ENCODE peak calls at places on chromosomes 1 and 21, in five cellular contexts. F is fibroblast of the aortic adventitia, A is bronchial epithelial cell, M is endothelial cell of umbilical vein, O is BE2C. X is an unnamed sample.

GRCh38 chr1:27968692-27969091 is 8.9 kb downstream of the XKR8 start:
- DNase-seq in M (no peak), A (peak), O (no peak), F (peak), X (peak)

GRCh38 chr1:91404151-91405012 is at the start of gene HFM1:
- DNase-seq in A (peak), F (peak), M (peak), O (peak), X (peak)

GRCh38 chr1:160623860-160624259 is 23.0 kb downstream of the SLAMF1 start:
- DNase-seq in A (no peak), F (no peak), O (no peak), M (no peak), X (no peak)

GRCh38 chr1:245810181-245810727 is 655.5 kb downstream of the KIF26B start:
- DNase-seq in F (no peak), A (peak), O (peak), M (no peak), X (no peak)

GRCh38 chr1:240797050-240797449 is 185.1 kb upstream of the GREM2 start:
- DNase-seq in A (peak), O (no peak), F (no peak), M (peak), X (peak)

GRCh38 chr1:109266965-109267364 is 16.0 kb downstream of the PSRC1 start:
- DNase-seq in A (peak), O (no peak), M (no peak), F (peak), X (peak)

GRCh38 chr1:11041048-11041447 is 6.0 kb downstream of the MASP2 start:
- DNase-seq in F (no peak), A (no peak), M (no peak), O (no peak), X (no peak)

GRCh38 chr1:38527373-38527966 is 332.1 kb downstream of the RRAGC start:
- DNase-seq in A (peak), F (no peak), O (no peak), M (no peak), X (peak)

GRCh38 chr1:206695751-206696150 is 11.0 kb downstream of the MAPKAPK2 start:
- DNase-seq in A (no peak), F (no peak), M (no peak), O (no peak), X (no peak)

GRCh38 chr1:202274611-202275010 is 67.1 kb downstream of the UBE2T start:
- DNase-seq in F (peak), M (peak), O (peak), A (peak), X (peak)

GRCh38 chr1:221712776-221713431 is 29.0 kb downstream of the DUSP10 start:
- DNase-seq in M (no peak), O (no peak), F (no peak), A (no peak), X (no peak)

GRCh38 chr1:216723274-216723780 is at the start of gene ESRRG:
- DNase-seq in M (no peak), O (peak), F (no peak), A (peak), X (peak)

GRCh38 chr1:229819091-229819490 is 193.0 kb downstream of the URB2 start:
- DNase-seq in M (no peak), F (no peak), O (no peak), A (peak), X (peak)

GRCh38 chr1:97138515-97139032 is 417.0 kb downstream of the PTBP2 start:
- DNase-seq in O (peak), F (peak), A (peak), M (no peak), X (no peak)

GRCh38 chr1:235088907-235089306 is 39.7 kb downstream of the TOMM20 start:
- DNase-seq in O (no peak), F (no peak), A (no peak), M (no peak), X (no peak)

GRCh38 chr1:163163861-163164582 is 38.7 kb downstream of the RGS5 start:
- DNase-seq in O (no peak), F (peak), A (no peak), M (no peak), X (no peak)

GRCh38 chr1:71104417-71104816 is 23.6 kb upstream of the ZRANB2 start:
- DNase-seq in A (no peak), F (no peak), M (no peak), O (no peak), X (no peak)

GRCh38 chr1:116290920-116291465 is 82.1 kb upstream of the ATP1A1 start:
- DNase-seq in M (no peak), F (no peak), O (no peak), A (peak), X (no peak)

GRCh38 chr21:46325073-46325912 is 1.3 kb downstream of the PCNT start:
- DNase-seq in F (peak), M (peak), O (peak), A (peak), X (peak)

DNA sequence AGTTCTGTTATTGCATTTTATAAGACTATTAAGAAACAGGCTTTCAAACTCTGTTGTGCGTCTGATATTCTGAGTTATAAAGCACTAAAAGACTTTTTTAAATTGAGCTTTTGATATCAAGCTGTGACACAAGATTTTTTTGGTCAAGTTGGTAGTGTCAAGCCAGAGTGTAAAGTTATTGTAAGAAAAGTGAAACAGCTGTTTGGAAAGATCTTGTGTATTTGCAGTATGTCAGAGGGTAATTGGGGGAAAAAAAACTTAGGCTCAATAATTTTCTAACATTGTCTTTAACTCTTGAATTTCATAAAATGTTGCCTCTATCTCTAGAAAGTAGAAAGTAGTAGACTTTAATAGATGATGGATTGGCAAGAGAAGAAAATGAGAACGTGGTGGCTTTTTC is 3.8 kb downstream of the CACYBP start:
- DNase-seq in O (no peak), F (no peak), M (no peak), A (no peak), X (no peak)
- H3K4me3 ChIP-seq in O (no peak), F (no peak), M (no peak), A (no peak), X (no peak)

GRCh38 chr1:23090056-23090455 is 70.8 kb downstream of the KDM1A start:
- DNase-seq in M (no peak), F (no peak), A (no peak), O (no peak), X (no peak)
- TF ChIP-seq CTCF in M (no peak), F (no peak), A (no peak), O (no peak), X (no peak)

GRCh38 chr1:169586395-169587255 is at the start of gene F5:
- DNase-seq in O (peak), F (peak), A (peak), M (peak), X (peak)
- H3K4me3 ChIP-seq in O (no peak), F (no peak), A (no peak), M (no peak), X (no peak)

GRCh38 chr1:1550591-1551432 is 10.4 kb upstream of the TMEM240 start:
- DNase-seq in F (peak), A (no peak), O (peak), M (no peak), X (no peak)
- TF ChIP-seq CTCF in F (peak), A (no peak), O (peak), M (peak), X (peak)